ENCODE peak calls at places on chromosomes 13 and 19, in seven cellular contexts. Z is heart left ventricle, A is IMR-90, Y is choroid plexus epithelial cell, P is suprapubic skin, B is RWPE2, M is MCF 10A. S is an unnamed sample.

GRCh38 chr19:3062165-3063105 is at the start of gene TLE5:
- DNase-seq in A (no peak), P (no peak), M (peak; percentile 55), Y (peak; percentile 26), B (no peak), Z (peak; percentile 79), S (peak; percentile 59)

GRCh38 chr13:73622375-73622774 is 511.8 kb downstream of the KLF12 start:
- DNase-seq in Y (no peak), B (no peak), A (no peak), Z (no peak), P (no peak), M (no peak), S (no peak)

GRCh38 chr13:52450793-52451116 is 321 bp upstream of the VPS36 start:
- DNase-seq in M (no peak), Z (no peak), Y (no peak), P (no peak), A (no peak), B (no peak), S (no peak)

GRCh38 chr19:42324655-42325307 is 654 bp upstream of the MEGF8 start:
- DNase-seq in Y (no peak), P (no peak), B (no peak), Z (no peak), M (no peak), A (no peak), S (peak; percentile 41)

GRCh38 chr13:97191615-97192014 is 30.5 kb upstream of the MBNL2 start:
- DNase-seq in B (no peak), Z (no peak), P (no peak), A (no peak), Y (no peak), M (no peak), S (no peak)

GRCh38 chr19:53196777-53197396 is 3.7 kb upstream of the ZNF665 start:
- DNase-seq in M (no peak), Y (peak; percentile 96), P (peak; percentile 98), B (peak; percentile 91), A (peak; percentile 86), Z (peak; percentile 99), S (peak; percentile 95)

GRCh38 chr19:18062043-18062442 is 24.7 kb downstream of the IL12RB1 start:
- DNase-seq in P (no peak), A (no peak), B (no peak), Z (no peak), M (no peak), Y (no peak), S (no peak)

GRCh38 chr13:30850867-30851211 is 55.2 kb upstream of the MEDAG start:
- DNase-seq in A (no peak), Z (no peak), B (no peak), P (no peak), M (no peak), Y (no peak), S (no peak)

GRCh38 chr13:114161644-114162532 is 17.2 kb upstream of the CFAP97D2 start:
- DNase-seq in A (peak; percentile 19), B (peak; percentile 27), M (peak; percentile 40), Y (peak; percentile 34), P (no peak), Z (peak; percentile 52), S (no peak)

GRCh38 chr19:4909172-4909896 is at the start of gene UHRF1:
- DNase-seq in B (no peak), Y (no peak), M (peak; percentile 31), Z (no peak), A (no peak), P (no peak), S (no peak)

GRCh38 chr13:49502954-49503353 is 7.2 kb downstream of the PHF11 start:
- DNase-seq in M (no peak), Y (peak; percentile 90), P (no peak), B (no peak), Z (no peak), A (peak; percentile 77), S (no peak)

GRCh38 chr19:49106648-49107135 is 7.5 kb upstream of the LIN7B start:
- DNase-seq in Y (peak; percentile 66), Z (no peak), A (peak; percentile 45), M (peak; percentile 71), B (no peak), P (no peak), S (peak; percentile 84)

GRCh38 chr19:39308531-39309304 is 11.9 kb downstream of the LRFN1 start:
- DNase-seq in P (peak; percentile 73), Y (no peak), Z (no peak), M (no peak), A (no peak), B (no peak), S (peak; percentile 53)

GRCh38 chr13:41465215-41465907 is 8.0 kb downstream of the RGCC start:
- DNase-seq in B (no peak), A (peak; percentile 94), P (no peak), M (peak; percentile 21), Z (peak; percentile 67), Y (peak; percentile 81), S (no peak)

GRCh38 chr13:38262211-38262610 is 87.4 kb upstream of the UFM1 start:
- DNase-seq in Y (peak; percentile 83), M (peak; percentile 2), B (no peak), Z (no peak), A (no peak), P (no peak), S (no peak)

GRCh38 chr13:21203132-21203531 is 26.7 kb downstream of the MRPL57 start:
- DNase-seq in Z (no peak), P (no peak), A (peak; percentile 29), Y (peak; percentile 14), B (no peak), M (peak; percentile 5), S (no peak)

GRCh38 chr13:27252467-27252866 is 1.1 kb downstream of the RPL21 start:
- DNase-seq in Z (no peak), M (no peak), B (no peak), A (no peak), Y (no peak), P (no peak), S (no peak)

GRCh38 chr13:27251166-27252088 is at the start of gene RPL21:
- DNase-seq in P (peak; percentile 98), Y (peak; percentile 99), A (peak; percentile 99), B (peak; percentile 91), Z (peak; percentile 97), M (peak; percentile 95), S (peak; percentile 90)

GRCh38 chr13:27245610-27246009 is 5.7 kb upstream of the RPL21 start:
- DNase-seq in Z (no peak), B (no peak), M (no peak), P (no peak), Y (no peak), A (no peak), S (no peak)

DNA sequence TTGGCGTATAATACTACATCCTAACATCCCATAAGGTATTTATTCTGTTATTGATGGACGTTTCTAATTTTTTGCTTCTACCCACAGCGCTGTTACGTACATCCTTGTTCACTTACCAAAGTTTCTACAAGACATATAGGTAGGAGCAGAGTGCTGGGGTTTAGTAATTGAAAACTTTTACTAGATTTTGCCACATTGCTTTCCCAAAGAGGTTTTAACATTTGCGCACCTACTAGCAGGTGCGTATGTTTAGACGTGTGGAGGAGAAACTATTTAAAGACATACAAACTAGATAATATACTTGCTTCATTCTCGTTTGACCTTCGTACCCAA is 559 bp upstream of the RPL21 start:
- DNase-seq in M (no peak), B (no peak), Y (no peak), P (no peak), Z (no peak), A (no peak), S (no peak)
- TF ChIP-seq CTCF in M (no peak), B (no peak), Y (no peak), P (no peak), Z (no peak), A (no peak), S (no peak)

DNA sequence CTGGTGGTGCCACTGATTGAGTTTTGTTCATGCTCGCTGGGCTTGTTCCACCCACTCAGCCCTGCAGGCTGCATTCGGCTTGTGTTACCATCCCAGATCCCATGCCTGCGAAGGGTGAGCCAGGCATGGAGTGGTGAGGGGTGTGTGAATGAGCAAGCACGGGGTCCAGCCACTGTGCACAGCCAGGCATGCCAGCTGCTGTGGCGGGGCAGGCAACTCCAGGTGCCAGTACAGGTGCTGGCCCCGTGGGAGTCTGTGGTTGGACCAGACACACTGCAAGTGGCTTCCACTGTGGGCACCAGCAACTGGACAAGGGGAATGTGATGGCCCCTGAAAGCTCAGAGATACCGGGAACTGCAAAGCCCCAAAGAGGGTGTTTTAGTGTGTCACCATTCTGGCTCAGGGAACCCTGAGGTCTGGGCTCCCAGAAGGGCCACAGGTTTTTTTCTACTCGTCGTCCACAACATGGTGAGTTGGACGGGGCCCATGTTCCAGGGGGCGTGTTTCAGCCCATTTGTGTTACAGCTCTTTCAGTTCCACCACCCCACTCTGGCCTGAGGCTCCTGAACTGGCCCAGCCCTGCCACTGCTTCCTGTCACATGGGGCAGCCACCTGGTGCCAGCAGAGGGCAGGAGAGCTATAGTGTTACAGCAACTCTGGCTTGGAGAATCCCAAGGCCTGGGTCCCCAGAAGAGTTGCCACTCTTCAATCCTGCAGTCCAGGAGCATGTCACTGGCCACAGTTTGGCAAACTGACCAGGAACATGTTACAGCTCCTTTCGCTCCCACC is 217.0 kb upstream of the OBI1 start:
- DNase-seq in M (peak; percentile 23), Y (no peak), A (no peak), Z (no peak), B (no peak), P (no peak), S (no peak)
- TF ChIP-seq CTCF in M (no peak), Y (no peak), A (no peak), Z (no peak), B (no peak), P (no peak), S (no peak)

GRCh38 chr13:22877421-22877820 is 303.4 kb upstream of the SGCG start:
- DNase-seq in P (no peak), M (no peak), B (no peak), Z (no peak), A (no peak), Y (no peak), S (no peak)

GRCh38 chr13:22880756-22881701 is 299.8 kb upstream of the SGCG start:
- DNase-seq in M (no peak), Z (no peak), A (no peak), B (no peak), Y (no peak), P (no peak), S (no peak)

GRCh38 chr13:22883961-22884360 is 296.8 kb upstream of the SGCG start:
- DNase-seq in Y (no peak), P (no peak), A (no peak), B (no peak), Z (no peak), M (no peak), S (no peak)

DNA sequence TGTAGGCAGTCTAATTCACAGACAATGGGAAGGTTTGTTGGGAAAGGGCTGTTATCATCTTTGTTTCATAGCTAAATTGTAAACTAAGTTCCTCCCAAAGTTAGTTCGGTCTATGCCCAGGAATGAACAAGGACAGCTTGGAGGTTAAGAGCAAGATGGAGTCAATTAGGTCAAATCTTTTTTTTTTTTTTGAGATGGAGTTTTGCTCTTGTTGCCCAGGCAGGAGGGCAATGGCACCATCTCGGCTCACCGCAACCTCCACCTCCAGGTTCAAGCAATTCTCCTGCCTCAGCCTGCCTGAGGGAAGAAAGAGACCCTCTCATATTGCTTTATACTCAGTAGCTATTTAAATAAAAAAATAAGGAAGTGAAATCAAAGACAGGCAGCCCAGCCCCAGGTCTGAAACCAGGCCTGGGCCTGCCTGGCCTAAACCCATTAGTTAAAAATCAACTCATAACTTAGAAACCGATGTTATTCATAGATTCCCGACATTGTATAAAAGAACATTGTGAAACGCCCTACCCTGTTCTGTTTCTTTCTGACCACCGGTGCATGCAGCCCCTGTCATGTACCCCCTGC is 297.4 kb upstream of the SGCG start:
- DNase-seq in Y (no peak), B (no peak), M (no peak), A (no peak), P (no peak), Z (no peak), S (no peak)
- TF ChIP-seq CTCF in Y (no peak), B (no peak), M (no peak), A (no peak), P (no peak), Z (no peak), S (no peak)

GRCh38 chr19:55099557-55100506 is 17.6 kb downstream of the PPP1R12C start:
- DNase-seq in P (no peak), Z (no peak), Y (no peak), A (no peak), B (no peak), M (no peak), S (peak; percentile 36)
- TF ChIP-seq CTCF in P (no peak), Z (peak; percentile 5), Y (peak; percentile 47), A (no peak), B (no peak), M (no peak), S (no peak)